ENCODE peak calls at places on chromosomes 2 and 18, in four cellular contexts. U is Panc1, T is vagina, S is endothelial cell of umbilical vein. H is an unnamed sample.

GRCh38 chr2:98702896-98703620 is 27.9 kb downstream of the MGAT4A start:
- DNase-seq in U (no peak), T (no peak), S (peak; percentile 63), H (no peak)

GRCh38 chr2:20563833-20564232 is 87.1 kb downstream of the HS1BP3 start:
- DNase-seq in U (no peak), T (no peak), S (peak; percentile 38), H (no peak)

GRCh38 chr2:74534411-74534810 is 4.7 kb downstream of the HTRA2 start:
- DNase-seq in U (no peak), T (no peak), S (no peak), H (no peak)

GRCh38 chr18:8706981-8707940 is 1.9 kb downstream of the MTCL1 start:
- DNase-seq in U (no peak), T (no peak), S (peak; percentile 70), H (no peak)

GRCh38 chr2:117980381-117980780 is 33.5 kb downstream of the CCDC93 start:
- DNase-seq in U (no peak), T (no peak), S (no peak), H (no peak)

GRCh38 chr2:143426296-143426695 is 297.1 kb downstream of the ARHGAP15 start:
- DNase-seq in U (no peak), T (no peak), S (no peak), H (no peak)

GRCh38 chr2:218863021-218863520 is 3.5 kb downstream of the WNT6 start:
- DNase-seq in U (no peak), T (no peak), S (no peak), H (no peak)

GRCh38 chr2:231684314-231685223 is 23.8 kb upstream of the PTMA start:
- DNase-seq in U (no peak), T (no peak), S (no peak), H (no peak)

GRCh38 chr2:42438685-42439084 is 55.1 kb downstream of the KCNG3 start:
- DNase-seq in U (no peak), T (no peak), S (no peak), H (no peak)

GRCh38 chr2:219286436-219287115 is 7.4 kb downstream of the DNAJB2 start:
- DNase-seq in U (no peak), T (no peak), S (no peak), H (no peak)

GRCh38 chr2:230230087-230230486 is 4.6 kb downstream of the SP140 start:
- DNase-seq in U (no peak), T (no peak), S (peak; percentile 21), H (no peak)

GRCh38 chr18:22169011-22169888 is at the start of gene GATA6:
- DNase-seq in U (peak; percentile 27), T (no peak), S (peak; percentile 95), H (peak; percentile 91)

GRCh38 chr18:77617681-77618080 is 368.0 kb downstream of the GALR1 start:
- DNase-seq in U (no peak), T (no peak), S (no peak), H (no peak)

GRCh38 chr2:230877737-230878598 is 13.2 kb downstream of the ITM2C start:
- DNase-seq in U (no peak), T (no peak), S (no peak), H (peak; percentile 31)

GRCh38 chr2:106147665-106148064 is 46.4 kb downstream of the UXS1 start:
- DNase-seq in U (no peak), T (no peak), S (no peak), H (no peak)

GRCh38 chr2:186569906-186570305 is 19.9 kb upstream of the ITGAV start:
- DNase-seq in U (no peak), T (no peak), S (peak; percentile 47), H (no peak)

GRCh38 chr2:109067829-109068152 is 61.2 kb upstream of the SH3RF3 start:
- DNase-seq in U (no peak), T (no peak), S (no peak), H (peak; percentile 17)

GRCh38 chr2:205637779-205638503 is 44.4 kb upstream of the NRP2 start:
- DNase-seq in U (no peak), T (no peak), S (no peak), H (no peak)

GRCh38 chr2:224775638-224776037 is 59.5 kb upstream of the CCDC195 start:
- DNase-seq in U (no peak), T (no peak), S (no peak), H (no peak)

GRCh38 chr2:138780451-138780880 is 276 bp upstream of the NXPH2 start:
- DNase-seq in U (no peak), T (no peak), S (no peak), H (no peak)

GRCh38 chr2:45860136-45861106 is 208.9 kb downstream of the PRKCE start:
- DNase-seq in U (no peak), T (no peak), S (peak; percentile 48), H (peak; percentile 47)
- TF ChIP-seq CTCF in U (no peak), T (no peak), S (no peak), H (no peak)

GRCh38 chr2:238259085-238260020 is 19.5 kb upstream of the HES6 start:
- DNase-seq in U (no peak), T (no peak), S (no peak), H (no peak)
- TF ChIP-seq POLR2AphosphoS5 in U (no peak), T (no peak), S (no peak), H (no peak)

GRCh38 chr2:183125659-183126341 is 1.6 kb downstream of the NUP35 start:
- DNase-seq in U (no peak), T (no peak), S (no peak), H (no peak)
- H3K27ac ChIP-seq in U (peak overlapping the region; percentile 86), T (no peak overlapping the region), S (no peak overlapping the region), H (no peak overlapping the region)

DNA sequence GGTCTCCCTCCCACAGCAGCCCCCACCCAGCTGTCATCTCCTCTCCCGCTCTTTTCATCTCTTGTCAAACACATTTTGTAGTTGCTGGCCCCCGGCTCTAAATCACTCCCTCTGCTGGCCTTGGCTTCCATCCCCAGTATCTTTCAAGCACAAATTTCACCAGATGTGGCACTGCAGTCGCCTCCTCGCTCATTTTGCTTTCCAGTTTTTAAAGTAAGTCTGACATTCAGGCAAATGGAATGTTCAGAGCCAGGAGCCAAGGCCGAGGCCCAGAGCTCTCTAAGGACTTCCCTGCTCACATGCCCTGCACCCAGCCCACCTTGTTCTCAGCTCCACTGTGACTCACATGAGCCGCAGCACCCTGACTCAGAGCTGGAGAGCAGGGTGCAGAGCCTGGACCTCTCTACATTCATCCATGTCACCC is 158.4 kb downstream of the GALNT14 start:
- DNase-seq in U (no peak), T (no peak), S (no peak), H (no peak)
- TF ChIP-seq CTCF in U (peak; percentile 26), T (no peak), S (no peak), H (no peak)

GRCh38 chr18:62551972-62552513 is 29.2 kb downstream of the ZCCHC2 start:
- DNase-seq in U (no peak), T (no peak), S (no peak), H (no peak)
- TF ChIP-seq POLR2AphosphoS5 in U (no peak), T (no peak), S (no peak), H (no peak)

GRCh38 chr2:69644506-69644979 is 1.0 kb upstream of the AAK1 start:
- DNase-seq in U (no peak), T (no peak), S (no peak), H (no peak)

GRCh38 chr2:69643602-69644505 is at the start of gene AAK1:
- DNase-seq in U (peak; percentile 75), T (no peak), S (peak; percentile 93), H (peak; percentile 93)

GRCh38 chr2:69645926-69646325 is 2.4 kb upstream of the AAK1 start:
- DNase-seq in U (no peak), T (no peak), S (no peak), H (no peak)

GRCh38 chr2:69645026-69645425 is 1.5 kb upstream of the AAK1 start:
- DNase-seq in U (no peak), T (no peak), S (peak; percentile 42), H (no peak)

DNA sequence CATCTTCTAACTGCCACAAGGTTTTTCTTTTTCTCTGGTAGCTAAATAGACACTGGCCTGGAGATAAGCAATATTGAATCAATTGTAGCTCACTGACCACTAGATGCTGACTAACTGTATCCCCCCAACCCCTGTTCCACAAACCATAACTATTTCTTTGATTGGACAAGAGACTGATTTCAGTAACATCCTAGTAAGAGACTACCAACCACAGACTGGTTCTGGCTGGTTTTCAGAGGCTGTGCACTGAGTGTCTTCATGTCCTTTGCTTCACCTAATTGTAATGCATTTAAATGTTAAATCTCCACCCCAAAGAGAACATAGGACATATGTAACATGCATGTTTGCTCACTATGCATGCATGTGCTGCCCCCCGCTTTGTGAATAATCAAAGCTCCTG is 3.2 kb upstream of the AAK1 start:
- DNase-seq in U (no peak), T (no peak), S (no peak), H (no peak)
- H3K27ac ChIP-seq in U (peak overlapping the region; percentile 97), T (no peak overlapping the region), S (no peak overlapping the region), H (no peak overlapping the region)

GRCh38 chr2:237743561-237744269 is 54.9 kb upstream of the RBM44 start:
- DNase-seq in U (no peak), T (peak; percentile 88), S (peak; percentile 68), H (no peak)
- TF ChIP-seq CTCF in U (no peak), T (no peak), S (no peak), H (peak; percentile 13)

DNA sequence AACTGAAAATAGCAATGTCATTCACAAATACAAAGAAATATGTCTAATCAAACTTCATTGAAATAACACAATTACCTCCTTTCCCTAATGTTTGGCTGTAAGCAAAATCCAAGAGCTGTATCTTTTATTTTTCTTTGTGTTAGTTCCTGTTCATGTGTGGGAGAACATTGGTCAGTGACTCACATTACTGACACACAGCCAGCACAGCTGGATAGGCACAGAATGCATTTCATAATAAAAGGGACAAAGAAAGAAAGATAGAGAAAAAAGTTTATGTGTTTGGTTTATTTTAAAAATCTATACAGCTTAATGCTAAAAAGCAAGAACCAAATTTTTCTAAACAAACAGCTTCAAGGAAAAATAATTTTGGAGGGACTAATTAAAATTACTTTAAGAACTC is 185.6 kb upstream of the COL3A1 start:
- DNase-seq in U (no peak), T (no peak), S (peak; percentile 91), H (peak; percentile 48)
- TF ChIP-seq POLR2AphosphoS5 in U (no peak), T (no peak), S (no peak), H (peak; percentile 53)

GRCh38 chr2:8534729-8535397 is 147.0 kb upstream of the ID2 start:
- DNase-seq in U (no peak), T (no peak), S (no peak), H (peak; percentile 52)
- H3K27ac ChIP-seq in U (no peak overlapping the region), T (peak overlapping the region; percentile 69), S (no peak overlapping the region), H (peak overlapping the region; percentile 54)

DNA sequence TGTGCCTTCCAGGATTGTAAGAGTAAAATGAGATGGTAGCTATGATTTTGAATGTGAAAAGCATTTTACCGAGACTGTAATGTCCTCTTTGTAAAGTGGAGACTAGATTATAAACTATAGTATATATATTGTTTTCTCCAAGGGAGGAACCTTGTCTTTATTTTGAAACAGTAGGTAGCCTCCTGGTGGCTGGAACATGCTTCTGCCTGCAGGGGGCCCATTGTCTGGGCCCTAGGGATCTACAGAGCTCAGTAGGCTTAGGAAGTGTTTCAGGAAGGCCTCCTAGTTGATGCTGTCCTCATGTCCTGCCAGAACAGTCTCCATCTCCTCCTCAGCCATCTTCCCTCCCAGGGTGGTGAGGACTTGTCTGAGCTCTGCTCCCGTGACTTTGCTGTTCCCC is 3.0 kb downstream of the PIKFYVE start:
- DNase-seq in U (no peak), T (no peak), S (no peak), H (no peak)
- TF ChIP-seq CTCF in U (peak; percentile 25), T (no peak), S (no peak), H (no peak)

H was measured in transverse colon.